ENCODE peak calls at places on chromosomes 13 and 19, in eight cellular contexts. F, R, X, M, S, N, Q and G are unnamed samples.

GRCh38 chr19:7734220-7735203 is 2.6 kb upstream of the CLEC4G start:
- DNase-seq in F (no peak), R (peak), X (no peak), M (no peak), S (no peak), N (no peak), Q (no peak), G (no peak)

GRCh38 chr19:10228925-10229324 is 2.2 kb downstream of the S1PR2 start:
- DNase-seq in F (peak), R (peak), X (no peak), M (peak), S (no peak), N (no peak), Q (peak), G (no peak)

GRCh38 chr19:46776927-46777911 is 11.2 kb downstream of the SLC1A5 start:
- DNase-seq in F (no peak), R (peak), X (no peak), M (peak), S (no peak), N (no peak), Q (peak), G (no peak)

GRCh38 chr19:8569066-8569761 is 8.0 kb downstream of the MYO1F start:
- DNase-seq in F (no peak), R (peak), X (no peak), M (no peak), S (no peak), N (no peak), Q (no peak), G (no peak)

GRCh38 chr19:30799854-30800755 is 427.9 kb downstream of the ZNF536 start:
- DNase-seq in F (no peak), R (no peak), X (no peak), M (peak), S (peak), N (peak), Q (peak), G (no peak)

GRCh38 chr19:35543280-35544109 is 1.9 kb upstream of the TMEM147 start:
- DNase-seq in F (no peak), R (no peak), X (no peak), M (no peak), S (no peak), N (no peak), Q (no peak), G (no peak)

GRCh38 chr13:37914781-37915391 is 45.3 kb upstream of the TRPC4 start:
- DNase-seq in F (peak), R (peak), X (no peak), M (no peak), S (peak), N (no peak), Q (no peak), G (no peak)

GRCh38 chr19:48413879-48414623 is 20.6 kb downstream of the GRIN2D start:
- DNase-seq in F (no peak), R (no peak), X (no peak), M (no peak), S (no peak), N (no peak), Q (peak), G (no peak)

GRCh38 chr13:33279898-33280549 is 5.5 kb downstream of the STARD13 start:
- DNase-seq in F (no peak), R (peak), X (no peak), M (no peak), S (no peak), N (no peak), Q (no peak), G (no peak)
- H3K4me3 ChIP-seq in F (no peak), R (no peak), X (no peak), M (no peak), S (no peak), N (no peak), Q (no peak), G (peak)

DNA sequence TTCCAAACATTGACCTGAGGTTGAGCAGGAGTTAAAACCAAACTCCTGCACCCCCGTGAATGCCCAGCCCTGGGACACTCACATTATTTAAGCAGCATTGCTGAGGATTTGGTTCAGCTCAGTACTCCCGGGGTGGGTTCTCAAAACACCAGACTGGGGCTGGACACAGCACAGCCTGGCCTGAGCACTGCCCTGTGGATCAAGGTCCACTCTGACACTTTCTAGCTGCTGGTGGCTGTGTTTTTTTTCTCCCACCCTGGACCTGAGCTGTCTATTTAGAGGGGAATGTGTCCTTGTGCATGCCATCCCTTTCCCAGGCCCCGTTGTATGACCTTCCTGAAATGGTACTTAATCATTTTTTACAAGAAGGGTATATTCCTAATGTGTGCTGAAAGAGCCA is 94.7 kb upstream of the GJB6 start:
- DNase-seq in F (no peak), R (no peak), X (no peak), M (no peak), S (no peak), N (no peak), Q (no peak), G (no peak)
- H3K4me3 ChIP-seq in F (no peak), R (no peak), X (no peak), M (no peak), S (no peak), N (no peak), Q (no peak), G (no peak)

GRCh38 chr13:27273658-27274425 is 3.2 kb downstream of the RASL11A start:
- DNase-seq in F (no peak), R (no peak), X (no peak), M (no peak), S (no peak), N (no peak), Q (peak), G (no peak)
- H3K4me3 ChIP-seq in F (no peak), R (no peak), X (no peak), M (no peak), S (no peak), N (no peak), Q (no peak), G (peak)

DNA sequence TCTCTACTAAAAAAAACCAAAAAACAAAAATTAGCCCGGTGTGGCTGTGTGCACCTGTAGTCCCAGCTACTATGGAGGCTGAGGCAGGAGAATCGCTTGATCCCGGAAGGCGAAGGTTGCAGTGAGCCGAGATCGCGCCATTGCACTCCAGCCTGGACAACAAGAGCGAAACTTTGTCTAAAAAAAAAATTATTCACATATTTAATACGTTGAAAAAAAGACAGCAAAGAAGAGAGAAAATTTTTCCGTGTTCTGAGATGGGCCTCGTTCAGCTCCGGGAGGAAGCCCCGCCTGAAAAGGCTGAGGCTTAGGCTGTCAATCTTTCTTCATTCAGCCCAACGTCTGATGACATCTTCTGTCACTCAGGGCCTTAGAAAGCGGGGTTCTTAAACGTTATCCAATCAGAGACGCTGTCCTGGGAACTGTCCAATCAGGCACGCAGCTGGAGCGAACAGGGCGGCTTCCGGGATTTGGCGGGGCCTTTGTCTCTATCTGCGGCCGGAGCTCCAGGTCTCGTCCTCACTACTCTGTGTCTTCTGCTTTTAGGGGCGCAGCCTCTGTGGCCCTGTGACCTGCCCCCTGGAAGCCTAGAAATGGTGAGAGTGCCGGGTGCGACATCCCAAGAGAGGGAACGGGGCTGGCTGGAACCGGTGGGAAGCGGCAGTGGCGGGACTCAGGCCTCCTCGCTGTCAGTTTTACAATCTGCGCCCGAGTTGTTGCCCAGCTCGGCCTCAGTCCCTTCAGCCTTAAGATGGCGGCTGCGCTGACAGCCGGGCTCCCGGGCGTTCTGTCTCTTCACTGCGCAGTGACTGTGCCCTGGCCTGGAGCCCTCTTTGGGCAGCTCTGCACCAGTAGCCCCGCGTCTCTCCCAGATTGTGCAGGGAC is at the start of gene ZNF726:
- DNase-seq in F (peak), R (peak), X (peak), M (peak), S (peak), N (peak), Q (no peak), G (peak)
- H3K4me3 ChIP-seq in F (no peak), R (peak), X (peak), M (peak), S (peak), N (peak), Q (peak), G (peak)

GRCh38 chr13:46178821-46179220 is 3.2 kb downstream of the LCP1 start:
- DNase-seq in F (no peak), R (no peak), X (no peak), M (no peak), S (no peak), N (no peak), Q (no peak), G (no peak)
- H3K4me3 ChIP-seq in F (no peak), R (no peak), X (peak), M (no peak), S (no peak), N (no peak), Q (no peak), G (no peak)

GRCh38 chr19:6531163-6531955 is 533 bp downstream of the TNFSF9 start:
- DNase-seq in F (no peak), R (no peak), X (no peak), M (no peak), S (no peak), N (no peak), Q (no peak), G (no peak)
- H3K4me3 ChIP-seq in F (peak), R (peak), X (peak), M (peak), S (peak), N (peak), Q (peak), G (peak)